ENCODE peak calls at places on chromosomes 6 and 20, in eight cellular contexts. One of them, this sample, is unnamed.

GRCh38 chr6:82045965-82046756 is 201.4 kb downstream of the IBTK start:
- DNase-seq in H1: no peak
- DNase-seq in foreskin fibroblast: peak
- DNase-seq in brain microvascular endothelial cell: peak
- DNase-seq in hepatocyte: no peak
- DNase-seq in fibroblast of lung: peak
- DNase-seq in iPS DF 6.9: no peak
- DNase-seq in retinal pigment epithelial cell: no peak
- DNase-seq in this sample: peak

GRCh38 chr6:90044833-90045337 is 150.6 kb downstream of the GJA10 start:
- DNase-seq in H1: no peak
- DNase-seq in foreskin fibroblast: peak
- DNase-seq in brain microvascular endothelial cell: peak
- DNase-seq in hepatocyte: no peak
- DNase-seq in fibroblast of lung: peak
- DNase-seq in iPS DF 6.9: no peak
- DNase-seq in retinal pigment epithelial cell: no peak
- DNase-seq in this sample: no peak

GRCh38 chr6:6315660-6316059 is 4.8 kb downstream of the F13A1 start:
- DNase-seq in H1: no peak
- DNase-seq in foreskin fibroblast: peak
- DNase-seq in brain microvascular endothelial cell: peak
- DNase-seq in hepatocyte: peak
- DNase-seq in fibroblast of lung: peak
- DNase-seq in iPS DF 6.9: no peak
- DNase-seq in retinal pigment epithelial cell: no peak
- DNase-seq in this sample: no peak

GRCh38 chr6:122997541-122998150 is 1.6 kb downstream of the CLVS2 start:
- DNase-seq in H1: no peak
- DNase-seq in foreskin fibroblast: no peak
- DNase-seq in brain microvascular endothelial cell: no peak
- DNase-seq in hepatocyte: no peak
- DNase-seq in fibroblast of lung: no peak
- DNase-seq in iPS DF 6.9: no peak
- DNase-seq in retinal pigment epithelial cell: no peak
- DNase-seq in this sample: no peak

GRCh38 chr6:135880066-135880972 is 28.8 kb downstream of the PDE7B start:
- DNase-seq in H1: no peak
- DNase-seq in foreskin fibroblast: peak
- DNase-seq in brain microvascular endothelial cell: peak
- DNase-seq in hepatocyte: no peak
- DNase-seq in fibroblast of lung: peak
- DNase-seq in iPS DF 6.9: no peak
- DNase-seq in retinal pigment epithelial cell: no peak
- DNase-seq in this sample: no peak

GRCh38 chr6:73349311-73349710 is 4.8 kb downstream of the DPPA5 start:
- DNase-seq in H1: peak
- DNase-seq in foreskin fibroblast: no peak
- DNase-seq in brain microvascular endothelial cell: no peak
- DNase-seq in hepatocyte: no peak
- DNase-seq in fibroblast of lung: no peak
- DNase-seq in iPS DF 6.9: peak
- DNase-seq in retinal pigment epithelial cell: no peak
- DNase-seq in this sample: no peak

GRCh38 chr6:68891419-68891818 is 256.3 kb downstream of the ADGRB3 start:
- DNase-seq in H1: no peak
- DNase-seq in foreskin fibroblast: peak
- DNase-seq in brain microvascular endothelial cell: no peak
- DNase-seq in hepatocyte: no peak
- DNase-seq in fibroblast of lung: peak
- DNase-seq in iPS DF 6.9: no peak
- DNase-seq in retinal pigment epithelial cell: peak
- DNase-seq in this sample: peak

GRCh38 chr6:133306876-133307275 is 65.7 kb downstream of the EYA4 start:
- DNase-seq in H1: no peak
- DNase-seq in foreskin fibroblast: peak
- DNase-seq in brain microvascular endothelial cell: no peak
- DNase-seq in hepatocyte: no peak
- DNase-seq in fibroblast of lung: peak
- DNase-seq in iPS DF 6.9: no peak
- DNase-seq in retinal pigment epithelial cell: no peak
- DNase-seq in this sample: no peak

GRCh38 chr6:223136-223535 is 69.2 kb upstream of the DUSP22 start:
- DNase-seq in H1: no peak
- DNase-seq in foreskin fibroblast: no peak
- DNase-seq in brain microvascular endothelial cell: no peak
- DNase-seq in hepatocyte: no peak
- DNase-seq in fibroblast of lung: no peak
- DNase-seq in iPS DF 6.9: no peak
- DNase-seq in retinal pigment epithelial cell: no peak
- DNase-seq in this sample: no peak

GRCh38 chr20:42192321-42192720 is 574.1 kb upstream of the CHD6 start:
- DNase-seq in H1: no peak
- DNase-seq in foreskin fibroblast: no peak
- DNase-seq in brain microvascular endothelial cell: no peak
- DNase-seq in hepatocyte: no peak
- DNase-seq in fibroblast of lung: no peak
- DNase-seq in iPS DF 6.9: no peak
- DNase-seq in retinal pigment epithelial cell: no peak
- DNase-seq in this sample: no peak

GRCh38 chr6:111952326-111952725 is 79.1 kb upstream of the FYN start:
- DNase-seq in H1: no peak
- DNase-seq in foreskin fibroblast: no peak
- DNase-seq in brain microvascular endothelial cell: no peak
- DNase-seq in hepatocyte: no peak
- DNase-seq in fibroblast of lung: no peak
- DNase-seq in iPS DF 6.9: no peak
- DNase-seq in retinal pigment epithelial cell: no peak
- DNase-seq in this sample: no peak

GRCh38 chr6:142942805-142943227 is 2.2 kb downstream of the HIVEP2 start:
- DNase-seq in H1: no peak
- DNase-seq in foreskin fibroblast: peak
- DNase-seq in brain microvascular endothelial cell: no peak
- DNase-seq in hepatocyte: peak
- DNase-seq in fibroblast of lung: peak
- DNase-seq in iPS DF 6.9: no peak
- DNase-seq in retinal pigment epithelial cell: no peak
- DNase-seq in this sample: no peak

GRCh38 chr20:43942661-43943285 is 28.1 kb downstream of the TOX2 start:
- DNase-seq in H1: no peak
- DNase-seq in foreskin fibroblast: peak
- DNase-seq in brain microvascular endothelial cell: peak
- DNase-seq in hepatocyte: no peak
- DNase-seq in fibroblast of lung: peak
- DNase-seq in iPS DF 6.9: no peak
- DNase-seq in retinal pigment epithelial cell: no peak
- DNase-seq in this sample: no peak

DNA sequence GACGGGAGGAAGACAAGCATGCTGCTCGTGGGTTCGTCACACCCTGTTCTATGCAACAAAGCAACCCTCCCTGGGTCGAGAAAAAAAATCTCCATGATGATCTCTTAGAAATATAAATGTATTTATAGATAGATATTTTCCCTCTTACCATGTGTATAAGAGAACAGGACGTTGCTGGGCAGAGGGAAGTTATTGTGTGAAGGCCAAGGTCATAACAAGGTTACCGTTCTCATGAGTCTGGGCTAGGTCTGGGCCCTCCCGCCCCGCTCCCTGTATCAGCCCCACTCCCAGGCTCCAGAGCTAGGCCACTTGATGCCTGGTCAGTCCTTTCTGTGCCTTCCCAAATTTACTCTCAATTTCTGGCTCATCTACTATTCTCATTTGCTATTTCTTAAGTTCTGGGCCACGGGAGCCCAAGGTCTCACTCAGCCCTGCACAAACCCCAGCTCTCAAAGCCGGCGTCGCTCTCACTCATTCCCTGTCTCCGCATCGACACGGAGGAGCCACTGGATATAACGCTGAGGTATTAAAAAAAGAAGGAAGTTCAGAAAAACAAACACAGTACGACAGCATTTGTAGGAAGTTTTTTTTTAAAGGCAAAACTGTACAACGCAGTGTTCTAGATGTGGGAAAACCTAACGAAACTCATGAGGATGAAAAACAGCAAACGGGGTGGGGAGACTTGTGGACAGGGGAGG is 96.8 kb downstream of the PSMG4 start:
- DNase-seq in H1: no peak
- DNase-seq in foreskin fibroblast: peak
- DNase-seq in brain microvascular endothelial cell: no peak
- DNase-seq in hepatocyte: no peak
- DNase-seq in fibroblast of lung: no peak
- DNase-seq in iPS DF 6.9: no peak
- DNase-seq in retinal pigment epithelial cell: no peak
- DNase-seq in this sample: no peak
- H3K4me3 ChIP-seq in H1: peak
- H3K4me3 ChIP-seq in foreskin fibroblast: peak
- H3K4me3 ChIP-seq in brain microvascular endothelial cell: peak
- H3K4me3 ChIP-seq in hepatocyte: no peak
- H3K4me3 ChIP-seq in fibroblast of lung: peak
- H3K4me3 ChIP-seq in iPS DF 6.9: no peak
- H3K4me3 ChIP-seq in retinal pigment epithelial cell: peak
- H3K4me3 ChIP-seq in this sample: peak

DNA sequence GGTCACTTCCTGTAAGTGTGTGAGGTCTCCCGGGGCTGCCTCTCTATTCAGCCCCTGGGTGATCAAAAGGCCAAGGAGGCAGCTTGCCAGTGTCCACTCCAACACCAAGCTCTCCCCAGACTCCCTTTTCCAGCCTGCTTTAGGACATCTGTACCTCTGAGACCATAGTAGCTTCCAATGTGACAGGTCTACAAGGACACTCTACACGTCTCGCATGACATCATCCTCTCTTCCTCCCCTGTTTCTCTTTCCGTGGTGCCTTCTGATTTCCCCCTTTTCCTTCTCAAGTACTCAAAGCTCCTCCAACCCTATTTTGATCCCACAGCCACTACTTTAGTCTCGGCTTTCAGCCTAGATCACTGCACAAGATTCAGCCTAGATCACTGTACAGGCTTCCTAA is 26.4 kb downstream of the HLA-F start:
- DNase-seq in H1: no peak
- DNase-seq in foreskin fibroblast: no peak
- DNase-seq in brain microvascular endothelial cell: no peak
- DNase-seq in hepatocyte: no peak
- DNase-seq in fibroblast of lung: no peak
- DNase-seq in iPS DF 6.9: no peak
- DNase-seq in retinal pigment epithelial cell: no peak
- DNase-seq in this sample: no peak
- H3K4me3 ChIP-seq in H1: peak
- H3K4me3 ChIP-seq in foreskin fibroblast: peak
- H3K4me3 ChIP-seq in brain microvascular endothelial cell: no peak
- H3K4me3 ChIP-seq in hepatocyte: no peak
- H3K4me3 ChIP-seq in fibroblast of lung: no peak
- H3K4me3 ChIP-seq in iPS DF 6.9: no peak
- H3K4me3 ChIP-seq in retinal pigment epithelial cell: no peak
- H3K4me3 ChIP-seq in this sample: no peak

GRCh38 chr6:10409766-10410209 is 5.1 kb downstream of the TFAP2A start:
- DNase-seq in H1: no peak
- DNase-seq in foreskin fibroblast: peak
- DNase-seq in brain microvascular endothelial cell: no peak
- DNase-seq in hepatocyte: no peak
- DNase-seq in fibroblast of lung: no peak
- DNase-seq in iPS DF 6.9: no peak
- DNase-seq in retinal pigment epithelial cell: no peak
- DNase-seq in this sample: no peak

GRCh38 chr6:10411131-10411914 is 3.6 kb downstream of the TFAP2A start:
- DNase-seq in H1: no peak
- DNase-seq in foreskin fibroblast: peak
- DNase-seq in brain microvascular endothelial cell: no peak
- DNase-seq in hepatocyte: no peak
- DNase-seq in fibroblast of lung: no peak
- DNase-seq in iPS DF 6.9: no peak
- DNase-seq in retinal pigment epithelial cell: no peak
- DNase-seq in this sample: no peak

GRCh38 chr6:10410214-10410873 is 4.5 kb downstream of the TFAP2A start:
- DNase-seq in H1: no peak
- DNase-seq in foreskin fibroblast: peak
- DNase-seq in brain microvascular endothelial cell: no peak
- DNase-seq in hepatocyte: no peak
- DNase-seq in fibroblast of lung: no peak
- DNase-seq in iPS DF 6.9: no peak
- DNase-seq in retinal pigment epithelial cell: no peak
- DNase-seq in this sample: no peak

GRCh38 chr6:10407674-10408054 is 7.2 kb downstream of the TFAP2A start:
- DNase-seq in H1: no peak
- DNase-seq in foreskin fibroblast: peak
- DNase-seq in brain microvascular endothelial cell: no peak
- DNase-seq in hepatocyte: no peak
- DNase-seq in fibroblast of lung: no peak
- DNase-seq in iPS DF 6.9: no peak
- DNase-seq in retinal pigment epithelial cell: no peak
- DNase-seq in this sample: no peak

DNA sequence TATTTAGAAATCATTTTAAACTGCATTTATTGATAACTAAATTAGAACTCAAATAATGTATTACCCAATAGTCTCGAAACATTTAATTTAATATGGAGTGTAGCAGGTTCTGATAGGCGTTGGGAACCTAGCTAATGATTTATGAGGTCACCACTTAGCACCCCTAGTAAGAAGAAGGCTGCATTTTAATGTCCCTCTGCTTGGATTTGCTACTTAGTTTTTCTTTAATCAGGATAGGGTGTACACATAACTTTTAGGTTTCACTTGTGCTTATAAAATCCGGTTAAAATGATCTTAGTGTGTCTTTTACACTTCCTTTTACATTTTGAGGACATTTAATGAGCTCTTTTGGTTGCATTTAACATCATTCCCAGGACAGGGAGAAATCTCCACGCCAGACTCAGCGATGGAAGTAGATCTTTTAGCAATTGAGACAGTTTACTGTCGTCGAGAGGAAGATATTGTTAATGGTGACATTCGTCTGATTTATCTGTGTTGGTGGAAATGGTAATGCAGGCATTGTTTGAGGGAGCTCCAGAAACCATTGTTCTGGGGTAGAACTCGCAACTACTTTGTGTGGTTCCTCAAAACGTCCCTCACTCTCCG is 5.6 kb downstream of the TFAP2A start:
- DNase-seq in H1: no peak
- DNase-seq in foreskin fibroblast: no peak
- DNase-seq in brain microvascular endothelial cell: no peak
- DNase-seq in hepatocyte: no peak
- DNase-seq in fibroblast of lung: no peak
- DNase-seq in iPS DF 6.9: no peak
- DNase-seq in retinal pigment epithelial cell: no peak
- DNase-seq in this sample: no peak
- H3K4me3 ChIP-seq in H1: no peak
- H3K4me3 ChIP-seq in foreskin fibroblast: peak
- H3K4me3 ChIP-seq in brain microvascular endothelial cell: peak
- H3K4me3 ChIP-seq in hepatocyte: peak
- H3K4me3 ChIP-seq in fibroblast of lung: no peak
- H3K4me3 ChIP-seq in iPS DF 6.9: no peak
- H3K4me3 ChIP-seq in retinal pigment epithelial cell: no peak
- H3K4me3 ChIP-seq in this sample: peak

DNA sequence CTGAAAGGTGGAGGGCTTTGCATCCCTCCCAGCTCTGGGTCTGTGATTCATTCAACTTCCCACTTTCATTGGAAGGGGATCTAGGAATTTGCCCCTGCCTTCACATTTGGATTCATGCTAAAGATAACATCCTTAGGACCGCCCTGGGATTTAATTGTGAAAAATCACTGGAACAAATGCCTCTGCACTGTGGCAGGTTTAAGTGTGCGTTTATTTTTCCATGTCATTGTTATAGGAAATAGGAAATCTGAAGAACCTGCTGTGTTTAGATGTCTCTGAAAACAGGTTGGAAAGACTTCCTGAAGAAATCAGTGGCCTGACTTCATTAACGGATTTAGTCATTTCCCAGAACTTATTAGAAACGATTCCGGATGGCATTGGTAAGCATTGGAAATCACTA is 104.7 kb downstream of the LRRC1 start:
- DNase-seq in H1: no peak
- DNase-seq in foreskin fibroblast: no peak
- DNase-seq in brain microvascular endothelial cell: no peak
- DNase-seq in hepatocyte: no peak
- DNase-seq in fibroblast of lung: peak
- DNase-seq in iPS DF 6.9: no peak
- DNase-seq in retinal pigment epithelial cell: no peak
- DNase-seq in this sample: no peak
- H3K4me3 ChIP-seq in H1: no peak
- H3K4me3 ChIP-seq in foreskin fibroblast: no peak
- H3K4me3 ChIP-seq in brain microvascular endothelial cell: no peak
- H3K4me3 ChIP-seq in hepatocyte: no peak
- H3K4me3 ChIP-seq in fibroblast of lung: no peak
- H3K4me3 ChIP-seq in iPS DF 6.9: no peak
- H3K4me3 ChIP-seq in retinal pigment epithelial cell: no peak
- H3K4me3 ChIP-seq in this sample: no peak

This sample was measured in epithelial cell of proximal tubule.